ENCODE peak calls at places on chromosomes 11 and 22, in seven cellular contexts. Y is D341Med; S is NCI-H774; G is NCI-H1048; M is stimulated activated CD8-positive, alpha-beta memory T cell treated with anti-CD3 and anti-CD28 coated beads, Interleukin-15, amount 100 ng/mL, for 24 hours; Z is CD4-positive, alpha-beta T cell; F is CD4-positive, alpha-beta memory T cell. I is an unnamed sample.

GRCh38 chr11:45259607-45260006 is 26.5 kb downstream of the SYT13 start:
- DNase-seq in Y (no peak), S (no peak), G (no peak), M (no peak), Z (no peak), F (no peak), I (no peak)

GRCh38 chr22:20777420-20778177 is 3.7 kb downstream of the SERPIND1 start:
- DNase-seq in Y (no peak), S (no peak), G (no peak), M (no peak), Z (no peak), F (no peak), I (no peak)

GRCh38 chr11:71977743-71978418 is 20.8 kb upstream of the IL18BP start:
- DNase-seq in Y (peak), S (no peak), G (peak), M (no peak), Z (peak), F (peak), I (peak)

GRCh38 chr11:119489087-119489486 is 66.1 kb upstream of the THY1 start:
- DNase-seq in Y (no peak), S (no peak), G (no peak), M (no peak), Z (no peak), F (no peak), I (no peak)

GRCh38 chr11:95821640-95822039 is 31.3 kb downstream of the CEP57 start:
- DNase-seq in Y (no peak), S (no peak), G (no peak), M (no peak), Z (no peak), F (no peak), I (no peak)

GRCh38 chr11:121466063-121466794 is 13.5 kb upstream of the SORL1-AS1 start:
- DNase-seq in Y (peak), S (peak), G (no peak), M (no peak), Z (peak), F (peak), I (peak)

GRCh38 chr11:120929664-120930154 is 94.2 kb upstream of the TBCEL start:
- DNase-seq in Y (peak), S (peak), G (no peak), M (no peak), Z (peak), F (peak), I (peak)

GRCh38 chr22:37021041-37021440 is 1.5 kb downstream of the MPST start:
- DNase-seq in Y (no peak), S (no peak), G (no peak), M (no peak), Z (no peak), F (no peak), I (no peak)

GRCh38 chr11:848380-848931 is 5.8 kb downstream of the TSPAN4 start:
- DNase-seq in Y (peak), S (no peak), G (no peak), M (peak), Z (peak), F (peak), I (peak)

GRCh38 chr11:104033134-104033533 is 3.3 kb upstream of the DDI1 start:
- DNase-seq in Y (no peak), S (no peak), G (no peak), M (no peak), Z (no peak), F (no peak), I (no peak)

GRCh38 chr22:31846161-31847115 is 92.6 kb downstream of the DEPDC5 start:
- DNase-seq in Y (no peak), S (no peak), G (no peak), M (no peak), Z (no peak), F (no peak), I (no peak)

GRCh38 chr11:68003846-68004550 is at the start of gene UNC93B1:
- DNase-seq in Y (peak), S (peak), G (no peak), M (peak), Z (peak), F (peak), I (no peak)

GRCh38 chr11:75271730-75272129 is 31.2 kb downstream of the TPBGL start:
- DNase-seq in Y (peak), S (no peak), G (no peak), M (no peak), Z (no peak), F (no peak), I (no peak)

I was measured in NCI-H1092.